ENCODE peak calls at places on chromosomes 5 and 9, in ten cellular contexts. One of them, this sample, is unnamed.

GRCh38 chr9:99445920-99446319 is 223.8 kb downstream of the SEC61B start:
- DNase-seq in IMR-90: no peak
- DNase-seq in neural progenitor cell: no peak
- DNase-seq in mesenchymal stem cell: no peak
- DNase-seq in endothelial cell of umbilical vein: no peak
- DNase-seq in GM23248: peak; percentile 85
- DNase-seq in H1: no peak
- DNase-seq in H9: no peak
- DNase-seq in K562: no peak
- DNase-seq in astrocyte: no peak
- DNase-seq in this sample: no peak

GRCh38 chr5:140197023-140197422 is 22.0 kb downstream of the CYSTM1 start:
- DNase-seq in IMR-90: no peak
- DNase-seq in neural progenitor cell: no peak
- DNase-seq in mesenchymal stem cell: no peak
- DNase-seq in endothelial cell of umbilical vein: no peak
- DNase-seq in GM23248: no peak
- DNase-seq in H1: no peak
- DNase-seq in H9: no peak
- DNase-seq in K562: no peak
- DNase-seq in astrocyte: no peak
- DNase-seq in this sample: no peak

GRCh38 chr9:81861644-81862043 is 66.6 kb upstream of the SPATA31D4 start:
- DNase-seq in IMR-90: peak; percentile 90
- DNase-seq in neural progenitor cell: no peak
- DNase-seq in mesenchymal stem cell: peak; percentile 28
- DNase-seq in endothelial cell of umbilical vein: no peak
- DNase-seq in GM23248: peak; percentile 89
- DNase-seq in H1: no peak
- DNase-seq in H9: no peak
- DNase-seq in K562: no peak
- DNase-seq in astrocyte: peak; percentile 88
- DNase-seq in this sample: no peak

GRCh38 chr9:132108728-132109127 is 29.1 kb upstream of the MED27 start:
- DNase-seq in IMR-90: no peak
- DNase-seq in neural progenitor cell: no peak
- DNase-seq in mesenchymal stem cell: no peak
- DNase-seq in endothelial cell of umbilical vein: no peak
- DNase-seq in GM23248: no peak
- DNase-seq in H1: no peak
- DNase-seq in H9: no peak
- DNase-seq in K562: no peak
- DNase-seq in astrocyte: peak; percentile 13
- DNase-seq in this sample: no peak

GRCh38 chr9:81522721-81523551 is 166.4 kb downstream of the TLE1 start:
- DNase-seq in IMR-90: peak; percentile 66
- DNase-seq in neural progenitor cell: peak; percentile 51
- DNase-seq in mesenchymal stem cell: peak; percentile 74
- DNase-seq in endothelial cell of umbilical vein: peak; percentile 73
- DNase-seq in GM23248: peak; percentile 79
- DNase-seq in H1: no peak
- DNase-seq in H9: peak; percentile 51
- DNase-seq in K562: no peak
- DNase-seq in astrocyte: peak; percentile 42
- DNase-seq in this sample: peak; percentile 94

GRCh38 chr9:136700959-136701664 is 11.3 kb upstream of the DIPK1B start:
- DNase-seq in IMR-90: peak; percentile 16
- DNase-seq in neural progenitor cell: no peak
- DNase-seq in mesenchymal stem cell: no peak
- DNase-seq in endothelial cell of umbilical vein: no peak
- DNase-seq in GM23248: no peak
- DNase-seq in H1: peak; percentile 49
- DNase-seq in H9: no peak
- DNase-seq in K562: peak; percentile 51
- DNase-seq in astrocyte: no peak
- DNase-seq in this sample: no peak

GRCh38 chr5:41835625-41836024 is 34.6 kb downstream of the OXCT1 start:
- DNase-seq in IMR-90: peak; percentile 92
- DNase-seq in neural progenitor cell: peak; percentile 36
- DNase-seq in mesenchymal stem cell: peak; percentile 81
- DNase-seq in endothelial cell of umbilical vein: peak; percentile 89
- DNase-seq in GM23248: peak; percentile 95
- DNase-seq in H1: no peak
- DNase-seq in H9: peak; percentile 34
- DNase-seq in K562: no peak
- DNase-seq in astrocyte: peak; percentile 79
- DNase-seq in this sample: peak; percentile 9

GRCh38 chr5:58300346-58300745 is 159.5 kb downstream of the PLK2 start:
- DNase-seq in IMR-90: no peak
- DNase-seq in neural progenitor cell: no peak
- DNase-seq in mesenchymal stem cell: no peak
- DNase-seq in endothelial cell of umbilical vein: no peak
- DNase-seq in GM23248: no peak
- DNase-seq in H1: no peak
- DNase-seq in H9: no peak
- DNase-seq in K562: no peak
- DNase-seq in astrocyte: no peak
- DNase-seq in this sample: peak; percentile 75

GRCh38 chr9:16964228-16964627 is 93.8 kb upstream of the BNC2 start:
- DNase-seq in IMR-90: peak; percentile 100
- DNase-seq in neural progenitor cell: no peak
- DNase-seq in mesenchymal stem cell: peak; percentile 53
- DNase-seq in endothelial cell of umbilical vein: no peak
- DNase-seq in GM23248: peak; percentile 95
- DNase-seq in H1: no peak
- DNase-seq in H9: no peak
- DNase-seq in K562: no peak
- DNase-seq in astrocyte: peak; percentile 99
- DNase-seq in this sample: no peak

GRCh38 chr5:103942587-103943186 is 380.1 kb upstream of the NUDT12 start:
- DNase-seq in IMR-90: no peak
- DNase-seq in neural progenitor cell: no peak
- DNase-seq in mesenchymal stem cell: no peak
- DNase-seq in endothelial cell of umbilical vein: no peak
- DNase-seq in GM23248: no peak
- DNase-seq in H1: no peak
- DNase-seq in H9: no peak
- DNase-seq in K562: no peak
- DNase-seq in astrocyte: no peak
- DNase-seq in this sample: no peak

GRCh38 chr9:124220551-124221451 is 36.9 kb upstream of the NEK6 start:
- DNase-seq in IMR-90: peak; percentile 52
- DNase-seq in neural progenitor cell: no peak
- DNase-seq in mesenchymal stem cell: no peak
- DNase-seq in endothelial cell of umbilical vein: peak; percentile 91
- DNase-seq in GM23248: peak; percentile 66
- DNase-seq in H1: no peak
- DNase-seq in H9: no peak
- DNase-seq in K562: no peak
- DNase-seq in astrocyte: peak; percentile 45
- DNase-seq in this sample: no peak

GRCh38 chr9:77640741-77641580 is 7.2 kb downstream of the GNA14 start:
- DNase-seq in IMR-90: no peak
- DNase-seq in neural progenitor cell: no peak
- DNase-seq in mesenchymal stem cell: no peak
- DNase-seq in endothelial cell of umbilical vein: no peak
- DNase-seq in GM23248: no peak
- DNase-seq in H1: no peak
- DNase-seq in H9: no peak
- DNase-seq in K562: no peak
- DNase-seq in astrocyte: no peak
- DNase-seq in this sample: no peak

GRCh38 chr9:13140843-13141592 is 138.5 kb downstream of the MPDZ start:
- DNase-seq in IMR-90: peak; percentile 5
- DNase-seq in neural progenitor cell: no peak
- DNase-seq in mesenchymal stem cell: peak; percentile 17
- DNase-seq in endothelial cell of umbilical vein: peak; percentile 49
- DNase-seq in GM23248: peak; percentile 30
- DNase-seq in H1: no peak
- DNase-seq in H9: no peak
- DNase-seq in K562: no peak
- DNase-seq in astrocyte: peak; percentile 19
- DNase-seq in this sample: no peak

GRCh38 chr9:13143281-13143680 is 136.2 kb downstream of the MPDZ start:
- DNase-seq in IMR-90: no peak
- DNase-seq in neural progenitor cell: peak; percentile 60
- DNase-seq in mesenchymal stem cell: no peak
- DNase-seq in endothelial cell of umbilical vein: peak; percentile 61
- DNase-seq in GM23248: no peak
- DNase-seq in H1: no peak
- DNase-seq in H9: no peak
- DNase-seq in K562: no peak
- DNase-seq in astrocyte: no peak
- DNase-seq in this sample: no peak

GRCh38 chr9:13144176-13144820 is 135.2 kb downstream of the MPDZ start:
- DNase-seq in IMR-90: no peak
- DNase-seq in neural progenitor cell: no peak
- DNase-seq in mesenchymal stem cell: no peak
- DNase-seq in endothelial cell of umbilical vein: peak; percentile 19
- DNase-seq in GM23248: no peak
- DNase-seq in H1: no peak
- DNase-seq in H9: no peak
- DNase-seq in K562: no peak
- DNase-seq in astrocyte: peak; percentile 4
- DNase-seq in this sample: no peak

GRCh38 chr9:13141629-13142028 is 137.9 kb downstream of the MPDZ start:
- DNase-seq in IMR-90: peak; percentile 27
- DNase-seq in neural progenitor cell: no peak
- DNase-seq in mesenchymal stem cell: no peak
- DNase-seq in endothelial cell of umbilical vein: peak; percentile 16
- DNase-seq in GM23248: no peak
- DNase-seq in H1: no peak
- DNase-seq in H9: no peak
- DNase-seq in K562: no peak
- DNase-seq in astrocyte: peak; percentile 15
- DNase-seq in this sample: no peak

GRCh38 chr9:13142776-13143175 is 136.7 kb downstream of the MPDZ start:
- DNase-seq in IMR-90: no peak
- DNase-seq in neural progenitor cell: no peak
- DNase-seq in mesenchymal stem cell: no peak
- DNase-seq in endothelial cell of umbilical vein: no peak
- DNase-seq in GM23248: no peak
- DNase-seq in H1: no peak
- DNase-seq in H9: no peak
- DNase-seq in K562: no peak
- DNase-seq in astrocyte: no peak
- DNase-seq in this sample: no peak
- H2AFZ ChIP-seq in IMR-90: no peak overlapping the region
- H2AFZ ChIP-seq in neural progenitor cell: no peak overlapping the region
- H2AFZ ChIP-seq in mesenchymal stem cell: no peak overlapping the region
- H2AFZ ChIP-seq in endothelial cell of umbilical vein: no peak overlapping the region
- H2AFZ ChIP-seq in GM23248: no peak overlapping the region
- H2AFZ ChIP-seq in H1: no peak overlapping the region
- H2AFZ ChIP-seq in H9: no peak overlapping the region
- H2AFZ ChIP-seq in K562: no peak overlapping the region
- H2AFZ ChIP-seq in astrocyte: no peak overlapping the region
- H2AFZ ChIP-seq in this sample: no peak overlapping the region

DNA sequence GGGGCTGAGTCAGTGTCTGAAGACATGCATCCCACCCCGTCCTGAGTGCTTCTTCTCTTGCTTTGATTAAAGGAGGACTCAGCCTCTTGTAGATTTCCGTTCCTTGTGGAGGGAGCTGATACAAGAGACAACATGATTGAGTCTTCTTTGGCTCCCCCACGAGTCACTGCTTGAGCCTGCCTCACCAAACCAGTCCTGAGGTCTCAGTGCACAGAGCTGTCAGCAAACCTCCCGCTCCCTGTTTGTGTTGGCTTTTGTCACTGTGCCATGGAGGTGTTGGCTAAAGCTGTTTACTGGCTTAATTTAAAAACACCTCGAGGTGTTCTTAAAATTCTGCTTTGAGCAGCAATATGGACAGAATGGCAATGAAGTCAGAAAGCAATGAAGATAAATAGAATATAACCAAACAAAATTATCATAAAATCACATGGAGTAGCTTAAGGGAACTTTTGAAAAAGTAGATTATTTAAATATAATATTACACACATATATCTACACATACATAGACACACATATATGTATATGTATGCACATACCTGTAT is 234.1 kb upstream of the ANKRD55 start:
- DNase-seq in IMR-90: no peak
- DNase-seq in neural progenitor cell: no peak
- DNase-seq in mesenchymal stem cell: no peak
- DNase-seq in endothelial cell of umbilical vein: no peak
- DNase-seq in GM23248: no peak
- DNase-seq in H1: no peak
- DNase-seq in H9: no peak
- DNase-seq in K562: no peak
- DNase-seq in astrocyte: no peak
- DNase-seq in this sample: no peak
- H3K27ac ChIP-seq in IMR-90: no peak overlapping the region
- H3K27ac ChIP-seq in neural progenitor cell: no peak overlapping the region
- H3K27ac ChIP-seq in mesenchymal stem cell: no peak overlapping the region
- H3K27ac ChIP-seq in endothelial cell of umbilical vein: no peak overlapping the region
- H3K27ac ChIP-seq in GM23248: no peak overlapping the region
- H3K27ac ChIP-seq in H1: no peak overlapping the region
- H3K27ac ChIP-seq in H9: no peak overlapping the region
- H3K27ac ChIP-seq in K562: no peak overlapping the region
- H3K27ac ChIP-seq in astrocyte: no peak overlapping the region
- H3K27ac ChIP-seq in this sample: no peak overlapping the region

GRCh38 chr5:8581047-8581446 is 712.1 kb downstream of the MTRR start:
- DNase-seq in IMR-90: no peak
- DNase-seq in neural progenitor cell: no peak
- DNase-seq in mesenchymal stem cell: no peak
- DNase-seq in endothelial cell of umbilical vein: no peak
- DNase-seq in GM23248: no peak
- DNase-seq in H1: no peak
- DNase-seq in H9: no peak
- DNase-seq in K562: no peak
- DNase-seq in astrocyte: no peak
- DNase-seq in this sample: no peak
- H3K9ac ChIP-seq in IMR-90: no peak overlapping the region
- H3K9ac ChIP-seq in neural progenitor cell: no peak overlapping the region
- H3K9ac ChIP-seq in mesenchymal stem cell: no peak overlapping the region
- H3K9ac ChIP-seq in endothelial cell of umbilical vein: no peak overlapping the region
- H3K9ac ChIP-seq in GM23248: no peak overlapping the region
- H3K9ac ChIP-seq in H1: no peak overlapping the region
- H3K9ac ChIP-seq in H9: no peak overlapping the region
- H3K9ac ChIP-seq in K562: no peak overlapping the region
- H3K9ac ChIP-seq in astrocyte: no peak overlapping the region
- H3K9ac ChIP-seq in this sample: no peak overlapping the region

DNA sequence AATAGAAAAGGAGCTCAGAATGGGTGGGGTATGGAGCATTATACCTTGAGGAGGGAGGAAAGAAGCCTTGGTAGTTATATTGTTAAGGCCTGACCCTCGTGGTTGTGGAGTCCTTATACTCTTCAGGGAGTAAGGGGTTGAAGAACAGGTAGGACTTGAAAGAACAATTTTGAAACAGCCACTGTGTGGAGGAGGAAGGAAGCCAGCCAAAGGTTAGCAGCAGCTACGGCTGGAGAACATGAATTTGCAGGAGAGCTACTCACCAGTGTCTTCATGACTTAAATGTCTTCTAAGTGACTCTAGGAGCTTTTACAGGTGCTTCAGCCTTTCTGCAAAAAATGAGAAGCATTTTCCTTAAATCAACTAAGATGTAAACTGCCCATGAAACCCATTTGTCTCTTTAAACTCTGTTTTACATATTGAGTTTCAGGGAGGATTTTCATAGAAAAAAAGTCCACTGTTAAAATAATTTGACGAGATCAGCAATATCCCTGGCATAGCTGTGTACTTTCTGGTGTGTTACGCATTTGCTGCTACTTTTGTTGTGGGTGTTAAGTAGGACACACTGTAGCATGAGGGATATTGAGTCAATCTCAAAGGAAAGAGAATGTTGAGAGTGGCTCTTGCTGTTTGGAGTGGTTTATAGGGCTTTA is 110.6 kb upstream of the ELL2 start:
- DNase-seq in IMR-90: no peak
- DNase-seq in neural progenitor cell: no peak
- DNase-seq in mesenchymal stem cell: no peak
- DNase-seq in endothelial cell of umbilical vein: no peak
- DNase-seq in GM23248: no peak
- DNase-seq in H1: no peak
- DNase-seq in H9: no peak
- DNase-seq in K562: no peak
- DNase-seq in astrocyte: no peak
- DNase-seq in this sample: peak; percentile 14
- H2AFZ ChIP-seq in IMR-90: no peak overlapping the region
- H2AFZ ChIP-seq in neural progenitor cell: no peak overlapping the region
- H2AFZ ChIP-seq in mesenchymal stem cell: no peak overlapping the region
- H2AFZ ChIP-seq in endothelial cell of umbilical vein: no peak overlapping the region
- H2AFZ ChIP-seq in GM23248: no peak overlapping the region
- H2AFZ ChIP-seq in H1: no peak overlapping the region
- H2AFZ ChIP-seq in H9: no peak overlapping the region
- H2AFZ ChIP-seq in K562: no peak overlapping the region
- H2AFZ ChIP-seq in astrocyte: no peak overlapping the region
- H2AFZ ChIP-seq in this sample: no peak overlapping the region